ENCODE peak calls at places on chromosome 1, in seven cellular contexts. F is frontal cortex, N is ovary, A is lower leg skin, M is M059J, C is body of pancreas, I is Caki2. V is an unnamed sample.

GRCh38 chr1:220983877-220984635 is 104.8 kb downstream of the HLX start:
- DNase-seq in F (no peak), N (no peak), A (no peak), M (no peak), C (peak), I (no peak), V (no peak)

GRCh38 chr1:67144696-67145095 is 9.9 kb upstream of the C1orf141 start:
- DNase-seq in F (no peak), N (no peak), A (no peak), M (no peak), C (no peak), I (no peak), V (no peak)

GRCh38 chr1:172510479-172510878 is 22.5 kb upstream of the SUCO start:
- DNase-seq in F (no peak), N (no peak), A (no peak), M (no peak), C (no peak), I (no peak), V (no peak)

GRCh38 chr1:16174886-16175598 is 19.2 kb upstream of the EPHA2 start:
- DNase-seq in F (no peak), N (no peak), A (no peak), M (no peak), C (no peak), I (no peak), V (peak)

GRCh38 chr1:229661022-229661877 is 35.2 kb downstream of the URB2 start:
- DNase-seq in F (peak), N (peak), A (peak), M (peak), C (peak), I (peak), V (peak)

GRCh38 chr1:118370861-118371260 is 185.8 kb upstream of the SPAG17 start:
- DNase-seq in F (no peak), N (no peak), A (no peak), M (no peak), C (no peak), I (no peak), V (no peak)

GRCh38 chr1:36520771-36521420 is 38.2 kb upstream of the CSF3R start:
- DNase-seq in F (no peak), N (no peak), A (peak), M (no peak), C (no peak), I (no peak), V (no peak)

GRCh38 chr1:207259391-207259790 is 62.1 kb upstream of the CD55 start:
- DNase-seq in F (no peak), N (no peak), A (no peak), M (peak), C (peak), I (no peak), V (no peak)

GRCh38 chr1:12568009-12568767 is 49.8 kb downstream of the DHRS3 start:
- DNase-seq in F (no peak), N (no peak), A (no peak), M (no peak), C (no peak), I (no peak), V (no peak)

GRCh38 chr1:6207921-6208320 is 2.0 kb downstream of the RNF207 start:
- DNase-seq in F (no peak), N (no peak), A (no peak), M (no peak), C (no peak), I (no peak), V (no peak)

GRCh38 chr1:246081138-246081702 is 425.9 kb downstream of the SMYD3 start:
- DNase-seq in F (no peak), N (no peak), A (no peak), M (no peak), C (no peak), I (no peak), V (no peak)

GRCh38 chr1:107934573-107934972 is 30.4 kb downstream of the VAV3 start:
- DNase-seq in F (no peak), N (no peak), A (no peak), M (no peak), C (no peak), I (no peak), V (no peak)

GRCh38 chr1:75449998-75450397 is 160.9 kb downstream of the SLC44A5 start:
- DNase-seq in F (no peak), N (no peak), A (no peak), M (peak), C (no peak), I (no peak), V (no peak)

GRCh38 chr1:245434285-245434684 is 279.5 kb downstream of the KIF26B start:
- DNase-seq in F (no peak), N (no peak), A (no peak), M (no peak), C (no peak), I (no peak), V (no peak)

GRCh38 chr1:21703318-21703963 is 34.3 kb upstream of the RAP1GAP start:
- DNase-seq in F (no peak), N (no peak), A (no peak), M (peak), C (no peak), I (peak), V (peak)

GRCh38 chr1:61204528-61204927 is 122.2 kb downstream of the NFIA start:
- DNase-seq in F (no peak), N (no peak), A (no peak), M (no peak), C (no peak), I (no peak), V (no peak)

GRCh38 chr1:204924013-204924759 is 53.5 kb downstream of the NFASC start:
- DNase-seq in F (no peak), N (no peak), A (peak), M (peak), C (no peak), I (no peak), V (peak)

GRCh38 chr1:221418346-221418745 is 323.5 kb downstream of the DUSP10 start:
- DNase-seq in F (no peak), N (no peak), A (no peak), M (peak), C (no peak), I (no peak), V (no peak)

GRCh38 chr1:151534662-151535278 is 5.3 kb upstream of the TUFT1 start:
- DNase-seq in F (peak), N (peak), A (peak), M (peak), C (peak), I (peak), V (peak)

GRCh38 chr1:221632072-221632471 is 109.8 kb downstream of the DUSP10 start:
- DNase-seq in F (no peak), N (no peak), A (no peak), M (no peak), C (no peak), I (no peak), V (no peak)

GRCh38 chr1:231147896-231148295 is 14.0 kb upstream of the TRIM67 start:
- DNase-seq in F (no peak), N (no peak), A (no peak), M (peak), C (no peak), I (no peak), V (no peak)

GRCh38 chr1:206464456-206464964 is 5.8 kb upstream of the IKBKE start:
- DNase-seq in F (peak), N (no peak), A (no peak), M (peak), C (no peak), I (peak), V (peak)

GRCh38 chr1:241253491-241253890 is 103.5 kb downstream of the RGS7 start:
- DNase-seq in F (no peak), N (no peak), A (no peak), M (peak), C (no peak), I (no peak), V (no peak)

GRCh38 chr1:228986093-228986904 is 251.0 kb downstream of the RHOU start:
- DNase-seq in F (no peak), N (peak), A (peak), M (no peak), C (no peak), I (no peak), V (peak)

GRCh38 chr1:156496211-156496761 is 4.3 kb downstream of the MEF2D start:
- DNase-seq in F (no peak), N (peak), A (no peak), M (peak), C (no peak), I (no peak), V (no peak)

GRCh38 chr1:199010933-199011332 is 372.1 kb downstream of the PTPRC start:
- DNase-seq in F (no peak), N (no peak), A (no peak), M (no peak), C (no peak), I (no peak), V (no peak)

GRCh38 chr1:181135815-181136737 is 47.6 kb downstream of the IER5 start:
- DNase-seq in F (no peak), N (no peak), A (no peak), M (peak), C (no peak), I (peak), V (peak)

GRCh38 chr1:164983023-164983650 is 373.4 kb downstream of the LMX1A start:
- DNase-seq in F (peak), N (no peak), A (no peak), M (no peak), C (no peak), I (no peak), V (peak)

GRCh38 chr1:101653482-101653946 is 343.2 kb downstream of the OLFM3 start:
- DNase-seq in F (no peak), N (no peak), A (no peak), M (no peak), C (no peak), I (no peak), V (no peak)

GRCh38 chr1:19563336-19564097 is 78.2 kb upstream of the CAPZB start:
- DNase-seq in F (no peak), N (peak), A (peak), M (peak), C (peak), I (no peak), V (peak)

GRCh38 chr1:61921435-61921834 is 179.2 kb downstream of the PATJ start:
- DNase-seq in F (no peak), N (no peak), A (no peak), M (peak), C (no peak), I (no peak), V (no peak)

GRCh38 chr1:27487927-27488522 is 1.9 kb downstream of the WASF2 start:
- DNase-seq in F (no peak), N (no peak), A (no peak), M (no peak), C (no peak), I (no peak), V (no peak)

GRCh38 chr1:113389953-113390834 is at the start of gene MAGI3:
- DNase-seq in F (peak), N (peak), A (peak), M (peak), C (peak), I (peak), V (peak)

GRCh38 chr1:248821101-248821500 is 4.6 kb downstream of the SH3BP5L start:
- DNase-seq in F (no peak), N (no peak), A (peak), M (peak), C (no peak), I (peak), V (no peak)

GRCh38 chr1:169105434-169106094 is 926 bp upstream of the ATP1B1 start:
- DNase-seq in F (peak), N (peak), A (peak), M (peak), C (peak), I (peak), V (peak)

GRCh38 chr1:226738995-226739695 is at the start of gene ITPKB:
- DNase-seq in F (peak), N (peak), A (peak), M (peak), C (peak), I (no peak), V (peak)

GRCh38 chr1:162062542-162063015 is 6.9 kb upstream of the NOS1AP start:
- DNase-seq in F (no peak), N (no peak), A (no peak), M (peak), C (peak), I (no peak), V (no peak)

V was measured in Ammon's horn.